ENCODE peak calls at places on chromosomes 4 and X, in eight cellular contexts. J is EL; V is activated T-cell treated with anti-CD3 and anti-CD28 coated beads, Interleukin-2, amount 50 U/mL, for 24 hours; Y is stimulated activated CD4-positive, alpha-beta T cell treated with anti-CD3 and anti-CD28 coated beads, Interleukin-15, amount 100 ng/mL, for 1 hour; Z is H54; I is activated CD4-positive, CD25-positive, alpha-beta regulatory T cell treated with anti-CD3 and anti-CD28 coated beads, Interleukin-2, amount 50 U/mL, for 72 hours; Q is ACHN; B is iris pigment epithelial cell. W is an unnamed sample.

GRCh38 chr4:124199755-124200154 is 512.8 kb downstream of the ANKRD50 start:
- DNase-seq in Y (no peak), J (peak), I (no peak), Z (no peak), B (peak), Q (no peak), V (no peak), W (no peak)

GRCh38 chrX:118807151-118808017 is 16.2 kb upstream of the ZCCHC12 start:
- DNase-seq in Z (no peak), Q (peak), V (no peak), Y (no peak), I (no peak), J (peak), B (peak), W (no peak)

GRCh38 chr4:116639070-116639577 is 446.3 kb downstream of the TRAM1L1 start:
- DNase-seq in Q (no peak), Z (no peak), J (no peak), I (no peak), B (no peak), V (no peak), Y (no peak), W (no peak)

GRCh38 chrX:20969565-20969964 is 404.7 kb upstream of the CNKSR2 start:
- DNase-seq in I (no peak), Y (no peak), V (no peak), J (no peak), Z (no peak), Q (no peak), B (no peak), W (no peak)

GRCh38 chr4:61273237-61273636 is 73.1 kb downstream of the ADGRL3 start:
- DNase-seq in V (no peak), Q (no peak), J (peak), B (peak), Z (no peak), Y (no peak), I (no peak), W (no peak)

GRCh38 chr4:53763813-53764597 is 172.7 kb upstream of the LNX1 start:
- DNase-seq in V (no peak), Y (no peak), B (peak), J (peak), Q (no peak), I (no peak), Z (peak), W (no peak)

GRCh38 chr4:11232004-11232403 is 196.7 kb downstream of the HS3ST1 start:
- DNase-seq in Q (no peak), V (no peak), I (no peak), J (no peak), Z (no peak), B (no peak), Y (no peak), W (no peak)

GRCh38 chrX:49290215-49290614 is 13.2 kb upstream of the GAGE10 start:
- DNase-seq in I (no peak), Z (no peak), J (no peak), Y (no peak), B (no peak), Q (no peak), V (no peak), W (no peak)

GRCh38 chr4:112589207-112589606 is 47.5 kb downstream of the ZGRF1 start:
- DNase-seq in B (peak), Q (peak), Z (no peak), Y (no peak), V (no peak), I (no peak), J (peak), W (no peak)

GRCh38 chrX:71573591-71573990 is 4.6 kb upstream of the GCNA start:
- DNase-seq in V (no peak), Z (no peak), Q (no peak), I (no peak), J (no peak), B (no peak), Y (no peak), W (no peak)

GRCh38 chr4:79652232-79652631 is 244.2 kb upstream of the GK2 start:
- DNase-seq in V (no peak), Z (no peak), J (no peak), I (no peak), Y (no peak), B (peak), Q (no peak), W (no peak)

GRCh38 chrX:132463411-132463810 is 25.4 kb downstream of the MBNL3 start:
- DNase-seq in I (no peak), Q (no peak), Y (no peak), B (peak), Z (no peak), V (no peak), J (no peak), W (no peak)

GRCh38 chr4:8837181-8837811 is 34.3 kb downstream of the HMX1 start:
- DNase-seq in Z (no peak), I (peak), Y (no peak), J (no peak), Q (no peak), B (no peak), V (peak), W (no peak)

GRCh38 chrX:103369479-103369878 is 6.9 kb upstream of the BEX3 start:
- DNase-seq in Z (no peak), I (no peak), Y (no peak), Q (no peak), J (no peak), B (no peak), V (no peak), W (no peak)

GRCh38 chrX:120377179-120377578 is 15.3 kb downstream of the ATP1B4 start:
- DNase-seq in I (no peak), J (no peak), Q (no peak), Z (no peak), B (no peak), V (no peak), Y (no peak), W (no peak)

GRCh38 chr4:29467044-29467717 is 1253.0 kb upstream of the PCDH7 start:
- DNase-seq in Y (no peak), Q (no peak), Z (no peak), J (peak), I (no peak), V (no peak), B (peak), W (no peak)

GRCh38 chr4:184408021-184408710 is 66.2 kb downstream of the IRF2 start:
- DNase-seq in Q (peak), J (peak), I (no peak), B (peak), Z (peak), Y (no peak), V (no peak), W (no peak)

GRCh38 chr4:98518555-98519267 is 139.7 kb downstream of the TSPAN5 start:
- DNase-seq in J (no peak), Y (no peak), B (no peak), Z (no peak), Q (no peak), V (no peak), I (no peak), W (no peak)

GRCh38 chr4:69718376-69719293 is 41.8 kb downstream of the SULT1B1 start:
- DNase-seq in Z (no peak), Q (no peak), V (no peak), J (no peak), Y (no peak), I (no peak), B (peak), W (no peak)

GRCh38 chr4:8920969-8921368 is 49.3 kb upstream of the HMX1 start:
- DNase-seq in J (no peak), V (no peak), Q (no peak), I (no peak), B (no peak), Z (no peak), Y (no peak), W (no peak)

GRCh38 chr4:122819708-122820449 is 6.8 kb upstream of the FGF2 start:
- DNase-seq in Q (no peak), I (no peak), V (no peak), Y (no peak), Z (no peak), J (peak), B (peak), W (peak)

GRCh38 chr4:122652379-122652778 is 31.5 kb upstream of the IL21 start:
- DNase-seq in V (no peak), Z (no peak), I (no peak), B (peak), J (peak), Q (peak), Y (peak), W (peak)

GRCh38 chr4:160546201-160546600 is 1443.3 kb downstream of the RAPGEF2 start:
- DNase-seq in I (no peak), Y (no peak), B (no peak), V (no peak), Z (no peak), Q (no peak), J (no peak), W (no peak)

GRCh38 chr4:5165419-5166369 is 114.4 kb downstream of the STK32B start:
- DNase-seq in I (no peak), B (peak), Z (peak), V (no peak), Y (no peak), J (peak), Q (peak), W (no peak)

GRCh38 chr4:142314183-142314582 is 531.9 kb downstream of the INPP4B start:
- DNase-seq in Y (no peak), Z (no peak), J (no peak), I (no peak), B (no peak), V (no peak), Q (no peak), W (no peak)

GRCh38 chr4:46844325-46844917 is 64.6 kb downstream of the COX7B2 start:
- DNase-seq in B (peak), V (no peak), Y (no peak), I (peak), Z (no peak), Q (peak), J (peak), W (no peak)

GRCh38 chr4:86441175-86441960 is 81.5 kb upstream of the MAPK10 start:
- DNase-seq in B (peak), V (no peak), Y (no peak), I (no peak), Q (peak), J (peak), Z (peak), W (peak)